ENCODE peak calls at places on chromosome 5, in four cellular contexts. One of them, this sample, is unnamed. For H3K36me3, the result is how much of the 10 kb centered on the place peaks cover.

GRCh38 chr5:173290477-173291131 is 37.6 kb downstream of the STC2 start:
- DNase-seq in Peyer's patch: no peak
- DNase-seq in right lobe of liver: no peak
- DNase-seq in gastrocnemius medialis: no peak
- DNase-seq in this sample: no peak

GRCh38 chr5:40937064-40937463 is 27.8 kb downstream of the C7 start:
- DNase-seq in Peyer's patch: no peak
- DNase-seq in right lobe of liver: no peak
- DNase-seq in gastrocnemius medialis: no peak
- DNase-seq in this sample: no peak

GRCh38 chr5:54415896-54416640 is 39.4 kb upstream of the HSPB3 start:
- DNase-seq in Peyer's patch: no peak
- DNase-seq in right lobe of liver: no peak
- DNase-seq in gastrocnemius medialis: no peak
- DNase-seq in this sample: peak

GRCh38 chr5:76402251-76402879 is 720 bp upstream of the IQGAP2 start:
- DNase-seq in Peyer's patch: peak
- DNase-seq in right lobe of liver: peak
- DNase-seq in gastrocnemius medialis: peak
- DNase-seq in this sample: peak

GRCh38 chr5:180304431-180305375 is 12.8 kb upstream of the MAPK9 start:
- DNase-seq in Peyer's patch: no peak
- DNase-seq in right lobe of liver: no peak
- DNase-seq in gastrocnemius medialis: no peak
- DNase-seq in this sample: no peak

GRCh38 chr5:142720561-142721275 is 34.8 kb upstream of the FGF1 start:
- DNase-seq in Peyer's patch: peak
- DNase-seq in right lobe of liver: peak
- DNase-seq in gastrocnemius medialis: peak
- DNase-seq in this sample: peak

GRCh38 chr5:161549106-161549505 is 2.6 kb upstream of the GABRB2 start:
- DNase-seq in Peyer's patch: no peak
- DNase-seq in right lobe of liver: no peak
- DNase-seq in gastrocnemius medialis: no peak
- DNase-seq in this sample: no peak

GRCh38 chr5:140398379-140398811 is 3.2 kb upstream of the ANKHD1 start:
- DNase-seq in Peyer's patch: no peak
- DNase-seq in right lobe of liver: no peak
- DNase-seq in gastrocnemius medialis: no peak
- DNase-seq in this sample: peak

GRCh38 chr5:75509956-75510355 is 1.5 kb downstream of the CERT1 start:
- DNase-seq in Peyer's patch: no peak
- DNase-seq in right lobe of liver: no peak
- DNase-seq in gastrocnemius medialis: peak
- DNase-seq in this sample: peak

GRCh38 chr5:80055491-80056170 is 20.5 kb downstream of the THBS4 start:
- DNase-seq in Peyer's patch: no peak
- DNase-seq in right lobe of liver: no peak
- DNase-seq in gastrocnemius medialis: no peak
- DNase-seq in this sample: peak

GRCh38 chr5:68458416-68458815 is 242.9 kb downstream of the PIK3R1 start:
- DNase-seq in Peyer's patch: no peak
- DNase-seq in right lobe of liver: no peak
- DNase-seq in gastrocnemius medialis: no peak
- DNase-seq in this sample: no peak

GRCh38 chr5:141914154-141914743 is 9.4 kb upstream of the DELE1 start:
- DNase-seq in Peyer's patch: peak
- DNase-seq in right lobe of liver: peak
- DNase-seq in gastrocnemius medialis: no peak
- DNase-seq in this sample: no peak

GRCh38 chr5:146440870-146441495 is 6.2 kb upstream of the TCERG1 start:
- DNase-seq in Peyer's patch: no peak
- DNase-seq in right lobe of liver: no peak
- DNase-seq in gastrocnemius medialis: peak
- DNase-seq in this sample: peak

DNA sequence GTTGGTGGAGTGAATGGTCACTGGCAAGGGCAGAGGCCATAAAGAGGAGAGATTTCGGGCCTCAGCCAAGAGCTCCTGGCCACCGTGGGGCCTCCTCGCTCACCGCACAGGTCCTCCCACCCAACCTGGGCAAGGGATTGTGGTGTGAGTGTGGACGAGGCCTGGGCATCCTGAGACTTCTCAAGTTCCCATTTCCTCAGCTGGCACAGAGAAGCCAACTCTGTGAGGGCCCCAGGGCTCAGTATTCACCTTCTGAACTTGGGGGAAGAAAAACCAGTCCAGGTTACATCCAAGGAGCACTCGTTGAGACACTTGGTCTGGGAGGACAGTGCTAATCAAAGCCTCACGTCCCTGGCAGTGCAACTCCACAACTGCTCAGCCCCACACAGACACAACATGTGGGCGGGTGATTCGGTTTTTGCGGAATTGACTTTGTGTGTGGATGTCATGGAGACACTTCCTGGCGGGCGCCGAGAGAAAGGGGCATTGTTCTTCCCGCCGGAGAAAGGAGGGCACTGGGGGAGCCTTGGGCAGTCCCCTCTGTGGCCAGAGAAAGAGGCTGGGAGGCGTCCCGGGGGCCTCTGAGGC is 28.5 kb upstream of the NKD2 start:
- DNase-seq in Peyer's patch: no peak
- DNase-seq in right lobe of liver: no peak
- DNase-seq in gastrocnemius medialis: no peak
- DNase-seq in this sample: no peak
- H3K4me3 ChIP-seq in Peyer's patch: no peak
- H3K4me3 ChIP-seq in right lobe of liver: no peak
- H3K4me3 ChIP-seq in gastrocnemius medialis: no peak
- H3K4me3 ChIP-seq in this sample: no peak

GRCh38 chr5:34697308-34698108 is 41.4 kb downstream of the RAI14 start:
- DNase-seq in Peyer's patch: no peak
- DNase-seq in right lobe of liver: no peak
- DNase-seq in gastrocnemius medialis: no peak
- DNase-seq in this sample: no peak
- H3K36me3 ChIP-seq in Peyer's patch: under half
- H3K36me3 ChIP-seq in right lobe of liver: under half
- H3K36me3 ChIP-seq in gastrocnemius medialis: under half
- H3K36me3 ChIP-seq in this sample: under half

GRCh38 chr5:151283120-151283825 is 20.3 kb downstream of the SLC36A3 start:
- DNase-seq in Peyer's patch: no peak
- DNase-seq in right lobe of liver: no peak
- DNase-seq in gastrocnemius medialis: no peak
- DNase-seq in this sample: no peak

GRCh38 chr5:151286246-151286645 is 17.3 kb downstream of the SLC36A3 start:
- DNase-seq in Peyer's patch: no peak
- DNase-seq in right lobe of liver: no peak
- DNase-seq in gastrocnemius medialis: no peak
- DNase-seq in this sample: no peak

GRCh38 chr5:151285683-151286082 is 17.9 kb downstream of the SLC36A3 start:
- DNase-seq in Peyer's patch: no peak
- DNase-seq in right lobe of liver: no peak
- DNase-seq in gastrocnemius medialis: no peak
- DNase-seq in this sample: no peak

GRCh38 chr5:151281001-151281639 is 22.4 kb downstream of the SLC36A3 start:
- DNase-seq in Peyer's patch: no peak
- DNase-seq in right lobe of liver: no peak
- DNase-seq in gastrocnemius medialis: no peak
- DNase-seq in this sample: no peak

GRCh38 chr5:151284392-151284967 is 19.1 kb downstream of the SLC36A3 start:
- DNase-seq in Peyer's patch: no peak
- DNase-seq in right lobe of liver: no peak
- DNase-seq in gastrocnemius medialis: no peak
- DNase-seq in this sample: no peak
- TF ChIP-seq CTCF in Peyer's patch: no peak
- TF ChIP-seq CTCF in right lobe of liver: no peak
- TF ChIP-seq CTCF in gastrocnemius medialis: no peak
- TF ChIP-seq CTCF in this sample: peak

GRCh38 chr5:31196309-31196708 is 2.8 kb downstream of the CDH6 start:
- DNase-seq in Peyer's patch: no peak
- DNase-seq in right lobe of liver: no peak
- DNase-seq in gastrocnemius medialis: no peak
- DNase-seq in this sample: peak

GRCh38 chr5:31194458-31194808 is 947 bp downstream of the CDH6 start:
- DNase-seq in Peyer's patch: no peak
- DNase-seq in right lobe of liver: no peak
- DNase-seq in gastrocnemius medialis: no peak
- DNase-seq in this sample: peak

GRCh38 chr5:31193026-31193425 is 460 bp upstream of the CDH6 start:
- DNase-seq in Peyer's patch: no peak
- DNase-seq in right lobe of liver: no peak
- DNase-seq in gastrocnemius medialis: no peak
- DNase-seq in this sample: no peak

GRCh38 chr5:31193591-31194457 is at the start of gene CDH6:
- DNase-seq in Peyer's patch: no peak
- DNase-seq in right lobe of liver: no peak
- DNase-seq in gastrocnemius medialis: no peak
- DNase-seq in this sample: peak

DNA sequence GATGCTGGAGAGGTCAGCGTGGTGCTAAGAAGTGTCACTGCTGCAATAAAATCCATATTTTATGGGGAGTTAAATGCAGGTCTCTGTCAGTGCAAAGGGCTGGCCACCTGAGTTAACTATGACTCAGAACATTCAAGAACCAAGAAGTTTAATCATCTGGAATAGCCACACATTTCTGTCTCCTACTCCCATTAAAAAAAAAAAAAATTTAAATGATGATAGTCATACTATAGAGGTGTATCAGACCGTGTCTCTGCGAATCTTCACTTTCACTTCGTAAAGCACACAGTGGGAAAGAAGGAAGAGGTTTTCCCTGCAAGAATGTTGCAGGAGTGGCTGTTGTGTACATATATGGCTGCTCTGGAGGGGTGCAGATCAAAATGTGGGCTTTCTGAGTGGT is 1.4 kb downstream of the CDH6 start:
- DNase-seq in Peyer's patch: no peak
- DNase-seq in right lobe of liver: no peak
- DNase-seq in gastrocnemius medialis: no peak
- DNase-seq in this sample: peak
- H3K4me3 ChIP-seq in Peyer's patch: no peak
- H3K4me3 ChIP-seq in right lobe of liver: no peak
- H3K4me3 ChIP-seq in gastrocnemius medialis: peak
- H3K4me3 ChIP-seq in this sample: peak

This sample was measured in bronchial epithelial cell.